ENCODE peak calls at places on chromosomes 3 and 15, in five cellular contexts. H is psoas muscle, K is prostate gland, P is left lung, Y is ovary. F is an unnamed sample. For H3K4me1 and H3K36me3, the result is how much of the 10 kb centered on the place peaks cover.

GRCh38 chr3:190811775-190812480 is 50.6 kb downstream of the GMNC start:
- DNase-seq in H (no peak), K (no peak), P (no peak), Y (peak), F (no peak)

GRCh38 chr15:74614744-74615312 is 808 bp upstream of the CLK3 start:
- DNase-seq in H (peak), K (peak), P (peak), Y (peak), F (peak)

GRCh38 chr3:127164615-127165014 is 28.3 kb upstream of the PRR23E start:
- DNase-seq in H (no peak), K (no peak), P (no peak), Y (no peak), F (peak)

GRCh38 chr3:172167892-172168648 is 128.7 kb downstream of the FNDC3B start:
- DNase-seq in H (no peak), K (no peak), P (no peak), Y (no peak), F (no peak)

GRCh38 chr15:55909036-55909811 is 84.2 kb downstream of the NEDD4 start:
- DNase-seq in H (peak), K (no peak), P (no peak), Y (no peak), F (no peak)

GRCh38 chr3:69439683-69440270 is 53.9 kb upstream of the FRMD4B start:
- DNase-seq in H (no peak), K (no peak), P (no peak), Y (no peak), F (no peak)

GRCh38 chr3:196501316-196502064 is 2.1 kb downstream of the RNF168 start:
- DNase-seq in H (peak), K (no peak), P (no peak), Y (no peak), F (no peak)

GRCh38 chr3:52248165-52248541 is 2.6 kb downstream of the PPM1M start:
- DNase-seq in H (no peak), K (no peak), P (no peak), Y (peak), F (no peak)

GRCh38 chr3:197001106-197001971 is 28.3 kb downstream of the MELTF start:
- DNase-seq in H (no peak), K (no peak), P (peak), Y (no peak), F (no peak)

GRCh38 chr3:155611456-155611855 is 133.4 kb downstream of the PLCH1 start:
- DNase-seq in H (no peak), K (no peak), P (no peak), Y (no peak), F (no peak)

GRCh38 chr3:81440666-81441065 is 320.8 kb downstream of the GBE1 start:
- DNase-seq in H (no peak), K (no peak), P (no peak), Y (no peak), F (no peak)

GRCh38 chr15:75198560-75199346 is 2.9 kb upstream of the C15orf39 start:
- DNase-seq in H (no peak), K (no peak), P (no peak), Y (no peak), F (peak)

GRCh38 chr3:183261103-183261502 is 8.1 kb downstream of the B3GNT5 start:
- DNase-seq in H (no peak), K (no peak), P (no peak), Y (no peak), F (no peak)

GRCh38 chr15:67143646-67144045 is 78.2 kb downstream of the SMAD3 start:
- DNase-seq in H (no peak), K (no peak), P (no peak), Y (no peak), F (no peak)

GRCh38 chr3:142876417-142876816 is 12.5 kb downstream of the PCOLCE2 start:
- DNase-seq in H (no peak), K (no peak), P (no peak), Y (no peak), F (no peak)

GRCh38 chr3:52052831-52053306 is 3.5 kb downstream of the DUSP7 start:
- DNase-seq in H (peak), K (peak), P (peak), Y (peak), F (peak)

GRCh38 chr3:10996345-10997050 is 4.0 kb downstream of the SLC6A1 start:
- DNase-seq in H (no peak), K (no peak), P (no peak), Y (no peak), F (no peak)

GRCh38 chr15:69852482-69853275 is 245.0 kb downstream of the TLE3 start:
- DNase-seq in H (no peak), K (no peak), P (no peak), Y (no peak), F (no peak)

GRCh38 chr15:48823237-48823636 is 12.4 kb upstream of the CEP152 start:
- DNase-seq in H (no peak), K (no peak), P (no peak), Y (no peak), F (no peak)

GRCh38 chr15:38038659-38039442 is 104.4 kb downstream of the TMCO5A start:
- DNase-seq in H (no peak), K (no peak), P (no peak), Y (no peak), F (no peak)

GRCh38 chr3:183388213-183388612 is 40.2 kb downstream of the MCF2L2 start:
- DNase-seq in H (no peak), K (no peak), P (no peak), Y (no peak), F (no peak)

GRCh38 chr15:87916208-87916607 is 340.3 kb downstream of the NTRK3 start:
- DNase-seq in H (no peak), K (no peak), P (no peak), Y (no peak), F (no peak)

GRCh38 chr3:150469931-150470740 is 62.0 kb downstream of the TSC22D2 start:
- DNase-seq in H (no peak), K (no peak), P (no peak), Y (no peak), F (no peak)

GRCh38 chr3:190217081-190217480 is 96.4 kb upstream of the P3H2 start:
- DNase-seq in H (no peak), K (no peak), P (no peak), Y (no peak), F (no peak)

GRCh38 chr3:47022540-47023161 is 43.2 kb downstream of the NBEAL2 start:
- DNase-seq in H (no peak), K (no peak), P (no peak), Y (peak), F (no peak)

GRCh38 chr15:51390239-51390931 is 48.9 kb downstream of the GLDN start:
- DNase-seq in H (no peak), K (no peak), P (no peak), Y (no peak), F (no peak)

GRCh38 chr3:17420668-17421067 is 321.8 kb downstream of the TBC1D5 start:
- DNase-seq in H (no peak), K (no peak), P (no peak), Y (no peak), F (no peak)

GRCh38 chr3:153210660-153211059 is 48.6 kb downstream of the RAP2B start:
- DNase-seq in H (no peak), K (no peak), P (no peak), Y (no peak), F (no peak)

GRCh38 chr15:23690015-23690414 is 2.9 kb upstream of the NDN start:
- DNase-seq in H (no peak), K (no peak), P (no peak), Y (peak), F (no peak)

GRCh38 chr3:40148827-40149226 is 160.7 kb upstream of the EIF1B start:
- DNase-seq in H (no peak), K (no peak), P (no peak), Y (no peak), F (no peak)

GRCh38 chr3:138180375-138181029 is 5.8 kb upstream of the DBR1 start:
- DNase-seq in H (no peak), K (peak), P (no peak), Y (no peak), F (no peak)

GRCh38 chr3:196162679-196163078 is 48.5 kb downstream of the ZDHHC19 start:
- DNase-seq in H (no peak), K (no peak), P (peak), Y (no peak), F (no peak)

GRCh38 chr15:75070674-75071073 is 47.3 kb downstream of the PPCDC start:
- DNase-seq in H (no peak), K (no peak), P (no peak), Y (no peak), F (no peak)

GRCh38 chr3:129602730-129603560 is 3.5 kb downstream of the PLXND1 start:
- DNase-seq in H (peak), K (no peak), P (no peak), Y (peak), F (no peak)

GRCh38 chr3:104873331-104873730 is 493.4 kb upstream of the ALCAM start:
- DNase-seq in H (no peak), K (no peak), P (no peak), Y (no peak), F (no peak)

GRCh38 chr15:43423793-43424192 is 52.9 kb downstream of the TUBGCP4 start:
- DNase-seq in H (no peak), K (no peak), P (no peak), Y (no peak), F (no peak)

GRCh38 chr15:43420435-43420834 is 49.5 kb downstream of the TUBGCP4 start:
- DNase-seq in H (no peak), K (no peak), P (no peak), Y (no peak), F (no peak)

DNA sequence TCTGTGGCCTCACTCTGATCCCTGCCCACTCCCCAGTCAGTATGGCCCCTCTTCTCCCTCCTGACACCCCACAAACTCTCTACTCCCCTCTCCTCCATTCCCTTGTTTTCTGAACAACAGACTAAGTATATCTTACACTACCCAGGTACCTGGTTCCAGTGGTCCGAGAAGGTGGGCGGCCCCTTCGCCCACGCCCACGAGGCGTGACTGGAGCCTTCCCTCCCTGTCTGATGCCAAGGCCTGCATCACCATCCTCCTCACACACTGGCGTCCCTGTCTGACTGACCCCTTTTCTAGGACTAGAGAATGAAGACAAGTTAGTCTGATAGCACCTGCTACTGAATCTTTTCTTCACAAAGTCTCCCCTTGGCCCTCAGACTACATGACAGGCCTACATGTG is 50.0 kb downstream of the TUBGCP4 start:
- DNase-seq in H (no peak), K (no peak), P (no peak), Y (no peak), F (no peak)
- H3K4me1 ChIP-seq in H (under half), K (under half), P (under half), Y (under half), F (under half)

GRCh38 chr3:167700046-167700445 is 34.6 kb downstream of the PDCD10 start:
- DNase-seq in H (no peak), K (no peak), P (no peak), Y (no peak), F (no peak)

GRCh38 chr3:167705840-167706239 is 28.9 kb downstream of the PDCD10 start:
- DNase-seq in H (no peak), K (no peak), P (no peak), Y (no peak), F (no peak)

GRCh38 chr3:167700926-167701325 is 33.8 kb downstream of the PDCD10 start:
- DNase-seq in H (no peak), K (no peak), P (no peak), Y (no peak), F (no peak)
- H3K36me3 ChIP-seq in H (under half), K (under half), P (under half), Y (under half), F (under half)

GRCh38 chr15:80778621-80778963 is 578 bp upstream of the CEMIP start:
- DNase-seq in H (no peak), K (no peak), P (no peak), Y (no peak), F (no peak)

GRCh38 chr15:80780416-80781221 is 1.4 kb downstream of the CEMIP start:
- DNase-seq in H (peak), K (peak), P (peak), Y (peak), F (no peak)

GRCh38 chr15:80778964-80779657 is at the start of gene CEMIP:
- DNase-seq in H (peak), K (peak), P (peak), Y (peak), F (no peak)

GRCh38 chr15:80777836-80778620 is 1.1 kb upstream of the CEMIP start:
- DNase-seq in H (no peak), K (no peak), P (no peak), Y (no peak), F (no peak)

DNA sequence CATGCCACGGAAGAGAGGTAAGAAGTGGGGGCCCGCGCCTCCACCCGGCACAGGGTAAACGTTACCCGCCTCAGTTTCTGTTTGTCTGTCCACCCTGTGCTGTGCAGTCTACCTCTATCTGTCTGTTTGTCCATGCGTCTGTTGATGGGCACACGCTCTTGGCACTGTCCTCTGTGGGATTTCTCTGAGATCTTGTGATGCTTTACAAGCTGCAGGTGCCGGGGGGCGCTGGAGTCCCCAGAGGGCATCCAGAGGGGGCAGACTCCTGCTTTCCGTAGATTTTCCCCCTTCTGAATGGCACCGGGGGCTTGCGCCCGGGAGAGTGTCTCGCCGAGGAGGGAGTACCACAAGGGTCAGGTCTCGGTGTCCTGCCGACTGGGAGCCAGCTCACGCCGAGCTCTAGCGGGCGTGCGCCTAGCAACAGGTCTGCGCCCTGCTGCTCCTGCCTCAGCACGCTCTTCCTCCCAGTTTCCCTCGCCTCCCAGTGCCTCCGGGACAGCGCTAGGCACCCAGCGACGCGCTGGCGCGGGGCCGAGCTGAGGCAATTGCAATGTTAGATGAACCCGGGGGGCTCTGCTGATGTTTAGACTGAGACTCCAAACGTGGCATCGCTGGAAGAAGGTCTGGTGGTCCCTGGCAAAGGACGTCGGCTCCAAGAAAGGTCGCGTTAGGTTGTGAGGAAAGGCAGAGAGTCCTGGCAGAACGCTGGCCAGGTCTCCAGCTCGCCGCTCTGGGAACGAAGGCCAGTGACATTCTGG is 667 bp downstream of the CEMIP start:
- DNase-seq in H (peak), K (peak), P (peak), Y (no peak), F (no peak)
- H3K4me3 ChIP-seq in H (peak), K (peak), P (peak), Y (peak), F (no peak)

GRCh38 chr15:98703291-98703690 is 55.0 kb downstream of the IGF1R start:
- DNase-seq in H (no peak), K (no peak), P (no peak), Y (no peak), F (no peak)

GRCh38 chr15:98698792-98699191 is 50.5 kb downstream of the IGF1R start:
- DNase-seq in H (no peak), K (no peak), P (no peak), Y (no peak), F (no peak)

GRCh38 chr15:98705070-98705469 is 56.7 kb downstream of the IGF1R start:
- DNase-seq in H (no peak), K (no peak), P (no peak), Y (no peak), F (no peak)

GRCh38 chr15:98699591-98700424 is 51.5 kb downstream of the IGF1R start:
- DNase-seq in H (no peak), K (no peak), P (no peak), Y (no peak), F (no peak)

GRCh38 chr15:98700501-98700900 is 52.2 kb downstream of the IGF1R start:
- DNase-seq in H (no peak), K (no peak), P (no peak), Y (no peak), F (no peak)
- H3K4me1 ChIP-seq in H (under half), K (under half), P (under half), Y (under half), F (under half)

DNA sequence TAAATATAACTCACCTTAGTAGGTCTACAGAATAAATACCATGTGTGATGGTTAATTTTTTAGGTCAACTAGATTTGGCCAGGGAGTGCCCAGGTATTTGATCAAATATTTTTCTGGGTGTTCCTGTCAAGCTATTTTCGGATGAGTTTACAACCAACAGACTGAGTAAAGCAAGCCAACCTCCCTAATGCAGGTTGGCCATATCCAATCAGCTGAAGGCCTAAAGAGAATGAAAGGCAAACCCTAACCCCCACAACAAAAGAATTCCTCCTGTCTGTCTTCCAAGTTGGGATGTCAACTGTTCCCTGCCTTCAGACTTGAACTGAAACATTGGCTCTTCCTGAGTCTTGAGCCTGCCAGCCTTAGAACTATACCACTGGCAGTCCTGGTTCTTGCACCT is 28.6 kb downstream of the TASOR start:
- DNase-seq in H (no peak), K (no peak), P (no peak), Y (no peak), F (no peak)
- H3K36me3 ChIP-seq in H (under half), K (under half), P (half or more), Y (under half), F (under half)

GRCh38 chr15:60155661-60156060 is 151.6 kb downstream of the FOXB1 start:
- DNase-seq in H (no peak), K (no peak), P (no peak), Y (no peak), F (no peak)
- H3K4me3 ChIP-seq in H (no peak), K (no peak), P (no peak), Y (no peak), F (no peak)

F was measured in CD8-positive, alpha-beta T cell.